ENCODE peak calls at places on chromosome 2, in four cellular contexts. One of them, this sample, is unnamed.

GRCh38 chr2:55500025-55500424 is 19.5 kb upstream of the CFAP36 start:
- DNase-seq in AG09319: no peak
- DNase-seq in dorsolateral prefrontal cortex: no peak
- DNase-seq in kidney glomerular epithelial cell: peak; percentile 54
- DNase-seq in this sample: no peak

GRCh38 chr2:172927381-172928357 is 148.0 kb upstream of the MAP3K20 start:
- DNase-seq in AG09319: no peak
- DNase-seq in dorsolateral prefrontal cortex: no peak
- DNase-seq in kidney glomerular epithelial cell: peak; percentile 10
- DNase-seq in this sample: no peak

GRCh38 chr2:232239956-232240681 is 138.4 kb upstream of the ALPP start:
- DNase-seq in AG09319: no peak
- DNase-seq in dorsolateral prefrontal cortex: no peak
- DNase-seq in kidney glomerular epithelial cell: peak; percentile 80
- DNase-seq in this sample: no peak

GRCh38 chr2:114543106-114543806 is 100.8 kb downstream of the DPP10 start:
- DNase-seq in AG09319: no peak
- DNase-seq in dorsolateral prefrontal cortex: no peak
- DNase-seq in kidney glomerular epithelial cell: peak; percentile 32
- DNase-seq in this sample: no peak

GRCh38 chr2:191318729-191319078 is 73.5 kb downstream of the MYO1B start:
- DNase-seq in AG09319: no peak
- DNase-seq in dorsolateral prefrontal cortex: no peak
- DNase-seq in kidney glomerular epithelial cell: no peak
- DNase-seq in this sample: no peak

GRCh38 chr2:128350736-128351135 is 32.1 kb upstream of the HS6ST1 start:
- DNase-seq in AG09319: no peak
- DNase-seq in dorsolateral prefrontal cortex: no peak
- DNase-seq in kidney glomerular epithelial cell: no peak
- DNase-seq in this sample: no peak

GRCh38 chr2:3034396-3034795 is 343.2 kb downstream of the EIPR1 start:
- DNase-seq in AG09319: no peak
- DNase-seq in dorsolateral prefrontal cortex: no peak
- DNase-seq in kidney glomerular epithelial cell: no peak
- DNase-seq in this sample: no peak

GRCh38 chr2:61013382-61013781 is 4.1 kb upstream of the PEX13 start:
- DNase-seq in AG09319: no peak
- DNase-seq in dorsolateral prefrontal cortex: no peak
- DNase-seq in kidney glomerular epithelial cell: no peak
- DNase-seq in this sample: no peak

This sample was measured in AG04450.